ENCODE peak calls at places on chromosomes 3 and 15, in ten cellular contexts. K is MCF 10A; U is choroid plexus epithelial cell; Q is stimulated activated naive CD8-positive, alpha-beta T cell treated with anti-CD3 and anti-CD28 coated beads, Interleukin-15, amount 100 ng/mL, for 72 hours; E is posterior vena cava; V is stimulated activated CD4-positive, alpha-beta T cell treated with anti-CD3 and anti-CD28 coated beads, Interleukin-4, amount 100 ng/mL, for 24 hours; I is hepatocyte; A is thyroid gland; R is CD8-positive, alpha-beta memory T cell; D is effector CD4-positive, alpha-beta T cell. W is an unnamed sample.

GRCh38 chr15:69794643-69795461 is 302.9 kb downstream of the TLE3 start:
- DNase-seq in K (peak), U (peak), Q (no peak), E (no peak), V (no peak), I (no peak), A (peak), R (no peak), D (no peak), W (peak)

GRCh38 chr3:149245738-149246451 is 24.3 kb upstream of the CP start:
- DNase-seq in K (peak), U (peak), Q (no peak), E (no peak), V (no peak), I (peak), A (no peak), R (no peak), D (no peak), W (no peak)

GRCh38 chr3:121362035-121362734 is 183.6 kb downstream of the POLQ start:
- DNase-seq in K (no peak), U (no peak), Q (no peak), E (no peak), V (no peak), I (no peak), A (no peak), R (no peak), D (no peak), W (no peak)

GRCh38 chr3:178140491-178140890 is 395.7 kb upstream of the KCNMB2 start:
- DNase-seq in K (no peak), U (peak), Q (no peak), E (no peak), V (no peak), I (no peak), A (no peak), R (no peak), D (no peak), W (no peak)

GRCh38 chr3:112775011-112775742 is 71.5 kb downstream of the CD200R1L start:
- DNase-seq in K (no peak), U (peak), Q (no peak), E (no peak), V (no peak), I (no peak), A (no peak), R (no peak), D (no peak), W (no peak)

GRCh38 chr3:108662141-108662738 is 72.7 kb downstream of the DZIP3 start:
- DNase-seq in K (peak), U (peak), Q (peak), E (no peak), V (peak), I (peak), A (peak), R (peak), D (peak), W (no peak)

GRCh38 chr3:58518304-58518789 is 18.6 kb downstream of the ACOX2 start:
- DNase-seq in K (no peak), U (no peak), Q (no peak), E (no peak), V (no peak), I (peak), A (no peak), R (no peak), D (no peak), W (no peak)

GRCh38 chr15:76057332-76058000 is 2.3 kb upstream of the TMEM266 start:
- DNase-seq in K (peak), U (peak), Q (peak), E (no peak), V (peak), I (peak), A (peak), R (no peak), D (no peak), W (no peak)

GRCh38 chr15:30985081-30985531 is 6.3 kb downstream of the MTMR10 start:
- DNase-seq in K (no peak), U (peak), Q (no peak), E (no peak), V (no peak), I (no peak), A (peak), R (no peak), D (no peak), W (no peak)

GRCh38 chr3:112086857-112087524 is 802 bp downstream of the C3orf52 start:
- DNase-seq in K (peak), U (peak), Q (no peak), E (no peak), V (no peak), I (peak), A (no peak), R (no peak), D (no peak), W (no peak)

GRCh38 chr15:101013151-101013550 is 94.0 kb downstream of the LRRK1 start:
- DNase-seq in K (no peak), U (no peak), Q (no peak), E (peak), V (no peak), I (no peak), A (no peak), R (no peak), D (no peak), W (peak)

GRCh38 chr15:68816795-68817303 is 3.8 kb downstream of the ANP32A start:
- DNase-seq in K (peak), U (peak), Q (no peak), E (no peak), V (no peak), I (peak), A (peak), R (no peak), D (no peak), W (no peak)

GRCh38 chr3:175383366-175383765 is 524.2 kb downstream of the NAALADL2 start:
- DNase-seq in K (no peak), U (peak), Q (no peak), E (no peak), V (no peak), I (no peak), A (no peak), R (no peak), D (no peak), W (no peak)